ENCODE peak calls at places on chromosome 10, in six cellular contexts. J is tibial nerve; K is aorta; Q is IMR-90; I is CD8-positive, alpha-beta memory T cell; S is effector memory CD4-positive, alpha-beta T cell. L is an unnamed sample. For H3K4me1, the result is how much of the 10 kb centered on the place peaks cover.

GRCh38 chr10:116719712-116720111 is 22.7 kb downstream of the HSPA12A start:
- DNase-seq in S (no peak), Q (no peak), J (no peak), I (no peak), K (no peak), L (no peak)

GRCh38 chr10:34581871-34582532 is 233.1 kb downstream of the PARD3 start:
- DNase-seq in S (no peak), I (no peak), J (no peak), K (no peak), Q (peak), L (no peak)

GRCh38 chr10:95289003-95289920 is 1.5 kb downstream of the PDLIM1 start:
- DNase-seq in J (no peak), I (no peak), K (no peak), S (no peak), Q (no peak), L (no peak)

GRCh38 chr10:75432763-75433162 is 1.3 kb downstream of the LRMDA start:
- DNase-seq in I (no peak), J (no peak), K (no peak), S (no peak), Q (no peak), L (no peak)

GRCh38 chr10:93068411-93069244 is 5.1 kb upstream of the CYP26A1 start:
- DNase-seq in K (no peak), Q (peak), J (no peak), I (no peak), S (no peak), L (no peak)

GRCh38 chr10:12177642-12178041 is 18.0 kb downstream of the NUDT5 start:
- DNase-seq in J (no peak), Q (peak), S (no peak), K (no peak), I (no peak), L (no peak)

GRCh38 chr10:58282615-58283014 is 13.7 kb downstream of the CISD1 start:
- DNase-seq in S (no peak), Q (no peak), K (no peak), I (peak), J (no peak), L (no peak)

GRCh38 chr10:11227103-11227502 is 209.4 kb downstream of the CELF2 start:
- DNase-seq in K (no peak), J (no peak), Q (no peak), I (no peak), S (no peak), L (no peak)

GRCh38 chr10:49651039-49651835 is 28.2 kb upstream of the C10orf53 start:
- DNase-seq in I (no peak), Q (no peak), K (no peak), S (no peak), J (no peak), L (no peak)

GRCh38 chr10:114521250-114521649 is 116.9 kb upstream of the AFAP1L2 start:
- DNase-seq in I (no peak), K (no peak), J (no peak), S (no peak), Q (no peak), L (no peak)

GRCh38 chr10:101901340-101901739 is 57.7 kb upstream of the KCNIP2 start:
- DNase-seq in Q (no peak), S (no peak), J (no peak), I (no peak), K (no peak), L (no peak)

GRCh38 chr10:6665847-6666246 is 85.8 kb upstream of the PRKCQ start:
- DNase-seq in Q (no peak), I (peak), J (no peak), S (peak), K (no peak), L (no peak)

GRCh38 chr10:48496831-48497792 is 107.8 kb downstream of the ARHGAP22 start:
- DNase-seq in Q (peak), S (no peak), K (no peak), J (no peak), I (no peak), L (no peak)

GRCh38 chr10:66819691-66820090 is 106.1 kb upstream of the LRRTM3 start:
- DNase-seq in J (no peak), I (no peak), Q (no peak), S (no peak), K (no peak), L (no peak)

GRCh38 chr10:29634764-29635625 is at the start of gene SVIL:
- DNase-seq in S (no peak), Q (peak), J (peak), K (peak), I (no peak), L (peak)

GRCh38 chr10:72087392-72087968 is 871 bp downstream of the SPOCK2 start:
- DNase-seq in Q (no peak), S (no peak), K (no peak), I (peak), J (no peak), L (no peak)

GRCh38 chr10:59585046-59585700 is 124.5 kb downstream of the SLC16A9 start:
- DNase-seq in S (no peak), Q (no peak), I (no peak), K (no peak), J (no peak), L (no peak)

GRCh38 chr10:11345224-11346054 is 266.0 kb downstream of the USP6NL start:
- DNase-seq in S (no peak), I (no peak), K (no peak), J (no peak), Q (no peak), L (no peak)

GRCh38 chr10:133143546-133143945 is 16.5 kb upstream of the KNDC1 start:
- DNase-seq in I (no peak), J (no peak), Q (no peak), K (peak), S (no peak), L (no peak)

GRCh38 chr10:99593312-99593711 is 26.9 kb downstream of the SLC25A28 start:
- DNase-seq in I (no peak), Q (no peak), K (no peak), S (no peak), J (no peak), L (no peak)

GRCh38 chr10:129055225-129055624 is 411.8 kb upstream of the MGMT start:
- DNase-seq in J (no peak), S (no peak), I (no peak), Q (no peak), K (no peak), L (no peak)

GRCh38 chr10:127989481-127989964 is 82.6 kb downstream of the PTPRE start:
- DNase-seq in I (no peak), J (no peak), K (no peak), S (no peak), Q (no peak), L (no peak)

GRCh38 chr10:89159761-89160160 is 47.4 kb downstream of the CH25H start:
- DNase-seq in I (no peak), K (no peak), J (no peak), S (no peak), Q (no peak), L (no peak)

GRCh38 chr10:689433-690226 is at the start of gene DIP2C:
- DNase-seq in Q (peak), I (no peak), J (peak), S (no peak), K (peak), L (peak)

GRCh38 chr10:92239600-92240288 is 51.1 kb downstream of the CPEB3 start:
- DNase-seq in Q (peak), K (peak), S (peak), I (peak), J (peak), L (peak)

GRCh38 chr10:22615819-22616499 is 98.4 kb downstream of the PIP4K2A start:
- DNase-seq in Q (no peak), J (peak), S (peak), K (peak), I (no peak), L (peak)

GRCh38 chr10:10259013-10259412 is 758.7 kb upstream of the CELF2 start:
- DNase-seq in S (no peak), Q (no peak), I (no peak), J (no peak), K (no peak), L (no peak)

GRCh38 chr10:77913090-77913489 is 13.5 kb downstream of the DLG5 start:
- DNase-seq in I (no peak), S (no peak), J (no peak), Q (no peak), K (no peak), L (no peak)

GRCh38 chr10:77910524-77911145 is 15.9 kb downstream of the DLG5 start:
- DNase-seq in K (no peak), J (no peak), I (no peak), S (no peak), Q (no peak), L (no peak)

GRCh38 chr10:77909755-77910375 is 16.7 kb downstream of the DLG5 start:
- DNase-seq in S (no peak), J (no peak), I (no peak), Q (peak), K (peak), L (no peak)

GRCh38 chr10:77912576-77912975 is 14.0 kb downstream of the DLG5 start:
- DNase-seq in K (no peak), I (no peak), Q (no peak), J (no peak), S (no peak), L (no peak)

GRCh38 chr10:77911535-77912123 is 14.9 kb downstream of the DLG5 start:
- DNase-seq in I (no peak), K (no peak), S (no peak), J (no peak), Q (peak), L (no peak)
- H3K4me1 ChIP-seq in I (under half), K (under half), S (under half), J (under half), Q (under half), L (under half)

GRCh38 chr10:45582386-45582781 is 90.2 kb downstream of the ZFAND4 start:
- DNase-seq in S (no peak), I (no peak), K (no peak), J (no peak), Q (no peak), L (no peak)
- H3K27ac ChIP-seq in S (no peak), I (no peak), K (no peak), J (no peak), Q (no peak), L (no peak)

GRCh38 chr10:69362471-69362954 is 54.2 kb downstream of the TACR2 start:
- DNase-seq in J (no peak), I (peak), S (peak), K (peak), Q (peak), L (peak)
- H3K4me1 ChIP-seq in J (under half), I (half or more), S (under half), K (under half), Q (under half), L (half or more)

DNA sequence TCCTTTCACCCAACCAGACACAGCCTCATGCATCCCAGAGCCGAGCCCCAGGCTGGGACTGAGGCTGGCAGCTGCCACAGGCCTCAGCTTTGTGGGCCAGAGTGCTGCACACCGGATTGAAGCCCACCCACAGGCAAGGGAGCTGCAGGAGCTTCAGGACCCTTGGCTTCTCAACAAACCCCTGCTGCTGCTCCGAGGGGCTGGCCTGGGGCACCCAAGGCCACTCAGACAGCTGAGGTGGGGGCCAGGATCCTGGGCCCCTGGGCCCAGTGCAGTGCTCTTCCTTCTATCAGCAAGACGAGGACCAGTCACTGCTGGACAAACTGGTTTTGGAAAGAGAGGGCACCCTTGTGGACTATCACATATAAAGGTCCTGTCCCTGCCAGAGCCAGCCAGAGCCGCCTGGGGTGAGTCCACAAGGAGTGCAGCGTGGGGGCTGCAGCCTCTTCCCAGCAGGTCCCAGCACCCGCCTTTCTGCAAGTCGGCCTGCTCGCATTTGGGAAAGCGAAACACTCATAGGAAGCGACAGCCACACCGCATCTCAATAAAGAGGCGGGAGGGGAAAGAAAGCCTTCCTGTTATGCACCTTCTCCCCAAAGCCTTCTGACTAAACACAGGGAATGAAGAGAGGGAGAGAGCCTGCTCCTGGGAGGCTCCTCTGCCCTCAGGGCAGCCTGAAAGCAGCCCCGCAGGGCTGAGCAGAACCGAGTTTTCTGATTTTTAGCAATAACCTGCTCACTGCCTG is 9.5 kb upstream of the TCERG1L start:
- DNase-seq in K (no peak), S (no peak), I (no peak), J (no peak), Q (no peak), L (no peak)
- H3K27ac ChIP-seq in K (no peak), S (no peak), I (no peak), J (no peak), Q (no peak), L (no peak)

GRCh38 chr10:13771992-13772391 is 185.2 kb downstream of the PRPF18 start:
- DNase-seq in K (no peak), I (no peak), Q (no peak), S (no peak), J (no peak), L (no peak)
- H3K4me1 ChIP-seq in K (under half), I (under half), Q (under half), S (under half), J (under half), L (under half)

GRCh38 chr10:87864497-87865059 is 1.2 kb downstream of the PTEN start:
- DNase-seq in I (no peak), Q (no peak), S (no peak), J (no peak), K (no peak), L (no peak)
- H3K27ac ChIP-seq in I (peak), Q (peak), S (peak), J (peak), K (peak), L (peak)

L was measured in left ventricle myocardium inferior.